ENCODE peak calls at places on chromosomes 1 and 21, in five cellular contexts. J is H1, H is NT2/D1, D is K562, F is HCT116. R is an unnamed sample.
A peak's percentile ranks its signal among the peaks of the same experiment; 100 is the strongest.

GRCh38 chr1:92721886-92722285 is 63.0 kb downstream of the EVI5 start:
- DNase-seq in J (no peak), H (no peak), D (no peak), F (no peak), R (no peak)

GRCh38 chr1:235326719-235327558 is 1.0 kb downstream of the ARID4B start:
- DNase-seq in J (peak; percentile 66), H (peak; percentile 13), D (peak; percentile 72), F (no peak), R (peak; percentile 32)

GRCh38 chr1:34790985-34791384 is 1.8 kb upstream of the GJA4 start:
- DNase-seq in J (no peak), H (no peak), D (no peak), F (no peak), R (no peak)

GRCh38 chr1:13749543-13750307 is 49.7 kb downstream of the PRDM2 start:
- DNase-seq in J (peak; percentile 71), H (no peak), D (no peak), F (no peak), R (no peak)

GRCh38 chr21:44484498-44485253 is 29.4 kb downstream of the LRRC3 start:
- DNase-seq in J (no peak), H (no peak), D (no peak), F (no peak), R (no peak)

GRCh38 chr21:38503588-38503987 is 5.3 kb upstream of the ERG start:
- DNase-seq in J (no peak), H (no peak), D (no peak), F (no peak), R (no peak)

GRCh38 chr1:209899948-209900347 is 38.1 kb upstream of the SYT14 start:
- DNase-seq in J (peak; percentile 81), H (peak; percentile 72), D (peak; percentile 24), F (peak; percentile 22), R (no peak)

GRCh38 chr1:202018476-202019234 is 8.3 kb downstream of the ELF3 start:
- DNase-seq in J (no peak), H (no peak), D (peak; percentile 92), F (peak; percentile 81), R (no peak)

GRCh38 chr1:101203812-101204540 is 32.8 kb upstream of the S1PR1 start:
- DNase-seq in J (no peak), H (no peak), D (no peak), F (no peak), R (no peak)

GRCh38 chr1:62800274-62800673 is 16.3 kb downstream of the ATG4C start:
- DNase-seq in J (no peak), H (no peak), D (no peak), F (no peak), R (no peak)

GRCh38 chr1:229273507-229274232 is 2.8 kb downstream of the RAB4A start:
- DNase-seq in J (no peak), H (no peak), D (no peak), F (no peak), R (no peak)

GRCh38 chr1:61182049-61182448 is 99.7 kb downstream of the NFIA start:
- DNase-seq in J (no peak), H (no peak), D (no peak), F (no peak), R (no peak)

GRCh38 chr1:166017395-166017794 is 149.4 kb downstream of the FAM78B start:
- DNase-seq in J (peak; percentile 66), H (peak; percentile 32), D (no peak), F (no peak), R (no peak)

GRCh38 chr1:162090378-162090777 is 20.9 kb downstream of the NOS1AP start:
- DNase-seq in J (no peak), H (no peak), D (no peak), F (no peak), R (no peak)

GRCh38 chr1:23436520-23437354 is 12.2 kb upstream of the TCEA3 start:
- DNase-seq in J (peak; percentile 99), H (peak; percentile 11), D (peak; percentile 100), F (no peak), R (no peak)

GRCh38 chr1:65881070-65881594 is 88.4 kb downstream of the PDE4B start:
- DNase-seq in J (no peak), H (no peak), D (no peak), F (no peak), R (no peak)

GRCh38 chr1:56133517-56134472 is 445.6 kb downstream of the PLPP3 start:
- DNase-seq in J (no peak), H (no peak), D (no peak), F (no peak), R (peak; percentile 60)

GRCh38 chr1:59368007-59368670 is 71.2 kb downstream of the FGGY start:
- DNase-seq in J (no peak), H (no peak), D (no peak), F (no peak), R (no peak)

GRCh38 chr1:7491089-7491817 is 279.8 kb upstream of the VAMP3 start:
- DNase-seq in J (no peak), H (no peak), D (no peak), F (no peak), R (no peak)

GRCh38 chr1:162314226-162314625 is 62.4 kb downstream of the SPATA46 start:
- DNase-seq in J (no peak), H (no peak), D (no peak), F (no peak), R (no peak)

DNA sequence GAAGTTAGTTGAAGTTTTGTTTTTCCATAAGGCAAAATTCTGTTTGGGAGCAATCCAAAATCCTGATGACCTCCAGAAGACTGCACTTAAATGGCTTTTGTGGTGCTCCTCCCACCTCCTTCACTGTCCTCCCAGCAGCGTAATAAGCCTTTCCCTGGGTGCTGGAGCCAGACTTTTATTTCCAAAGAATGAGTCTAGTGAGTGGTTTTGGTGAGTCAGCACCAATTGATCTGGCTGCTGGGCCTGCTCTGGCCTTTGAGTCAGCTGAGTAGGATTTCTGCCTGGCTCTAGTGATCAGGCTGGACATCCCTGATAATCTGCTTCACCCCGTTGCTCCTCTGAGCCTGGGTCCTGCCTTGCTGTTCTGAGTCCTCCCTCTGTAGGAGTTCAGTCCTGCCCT is 21.8 kb upstream of the KCND3 start:
- DNase-seq in J (no peak), H (no peak), D (no peak), F (no peak), R (no peak)
- TF ChIP-seq ZNF274 in J (no peak), H (no peak), D (no peak), F (no peak), R (no peak)

DNA sequence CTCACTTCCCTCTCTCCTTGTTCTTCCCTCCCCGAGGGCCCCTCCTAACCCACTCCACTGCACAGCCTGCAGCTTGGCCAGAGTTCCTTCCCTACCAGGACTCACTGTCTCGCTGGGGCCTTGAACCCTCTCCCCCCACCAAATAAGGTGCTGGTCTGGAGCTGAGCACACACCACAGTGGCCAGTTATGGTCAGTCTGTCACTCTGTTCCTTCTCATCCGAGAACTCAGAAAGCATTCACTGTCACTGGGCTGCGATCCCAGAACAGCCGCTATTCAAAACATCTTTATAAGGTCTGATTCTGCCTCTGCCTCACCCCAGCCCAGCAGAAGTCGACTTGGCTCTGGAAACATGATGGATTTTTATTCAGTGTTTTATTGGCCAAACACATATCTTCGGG is 19.8 kb upstream of the LBR start:
- DNase-seq in J (no peak), H (no peak), D (no peak), F (no peak), R (no peak)
- TF ChIP-seq ZNF274 in J (no peak), H (no peak), D (no peak), F (no peak), R (no peak)

DNA sequence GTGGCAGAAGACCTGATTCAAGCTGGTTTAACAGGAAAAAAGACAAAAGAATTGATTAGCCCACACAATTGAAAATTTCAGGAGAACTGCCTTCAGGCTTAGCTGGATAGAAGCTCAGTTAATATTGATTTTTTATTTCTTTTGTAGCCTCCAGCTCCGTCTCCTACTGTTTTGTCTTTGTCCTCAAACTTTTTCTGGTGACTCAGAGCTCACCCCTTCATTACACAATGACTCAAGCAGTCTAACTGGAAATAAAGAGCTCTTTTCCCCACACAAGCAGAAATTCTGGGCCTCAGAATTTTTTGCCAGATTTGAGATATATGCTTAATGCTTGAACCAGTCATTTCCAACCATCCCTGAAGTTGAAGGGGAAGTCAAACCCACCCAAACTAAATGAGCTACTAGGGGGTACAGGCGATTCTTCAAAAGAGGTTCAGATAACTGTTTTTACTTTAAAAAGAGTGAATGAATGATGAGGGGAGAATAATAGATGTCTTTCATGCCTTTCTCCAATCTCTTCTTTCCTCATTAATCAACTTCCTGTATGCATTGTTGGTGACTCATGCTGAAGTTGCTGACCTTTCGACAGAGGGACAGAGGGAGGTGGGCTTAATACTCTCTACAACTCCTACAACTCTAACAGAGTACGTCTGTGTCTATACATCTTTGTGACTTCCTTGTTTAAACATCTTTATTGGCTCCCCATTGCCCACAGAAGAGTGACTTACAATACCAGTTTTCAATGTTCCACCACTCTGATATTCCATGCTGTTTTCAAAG is 6.2 kb upstream of the ACP6 start:
- DNase-seq in J (no peak), H (no peak), D (no peak), F (no peak), R (no peak)
- TF ChIP-seq ZNF274 in J (no peak), H (no peak), D (no peak), F (no peak), R (no peak)

GRCh38 chr21:16592399-16592798 is 862.6 kb downstream of the USP25 start:
- DNase-seq in J (no peak), H (no peak), D (no peak), F (no peak), R (no peak)
- TF ChIP-seq ZNF274 in J (no peak), H (no peak), D (no peak), F (no peak), R (no peak)

GRCh38 chr1:164682570-164682969 is 123.6 kb downstream of the PBX1 start:
- DNase-seq in J (no peak), H (no peak), D (no peak), F (no peak), R (no peak)

GRCh38 chr1:164678289-164678688 is 119.3 kb downstream of the PBX1 start:
- DNase-seq in J (no peak), H (no peak), D (no peak), F (no peak), R (no peak)

GRCh38 chr1:164685656-164686055 is 126.7 kb downstream of the PBX1 start:
- DNase-seq in J (no peak), H (no peak), D (no peak), F (no peak), R (no peak)

GRCh38 chr1:164685247-164685646 is 126.3 kb downstream of the PBX1 start:
- DNase-seq in J (no peak), H (no peak), D (no peak), F (no peak), R (no peak)

GRCh38 chr1:164683235-164683634 is 124.3 kb downstream of the PBX1 start:
- DNase-seq in J (no peak), H (no peak), D (no peak), F (peak; percentile 78), R (no peak)
- TF ChIP-seq ZNF274 in J (no peak), H (no peak), D (no peak), F (no peak), R (no peak)

R was measured in GM12878.